ENCODE peak calls at places on chromosome 11, in ten cellular contexts. N is kidney epithelial cell, E is cardiac muscle cell, L is A549, T is upper lobe of left lung, Z is fibroblast of pulmonary artery, D is neural progenitor cell, M is sigmoid colon, K is stomach, R is heart left ventricle. U is an unnamed sample.
A peak's percentile ranks its signal among the peaks of the same experiment; 100 is the strongest.

GRCh38 chr11:47523491-47524199 is 29.3 kb downstream of the CELF1 start:
- DNase-seq in K (no peak), Z (peak; percentile 82), D (no peak), M (no peak), N (peak; percentile 74), T (peak; percentile 67), E (peak; percentile 50), L (peak; percentile 67), R (no peak), U (peak; percentile 82)

GRCh38 chr11:8034604-8035224 is 46.3 kb upstream of the TUB start:
- DNase-seq in Z (no peak), L (no peak), E (no peak), M (no peak), T (no peak), K (no peak), D (no peak), R (no peak), N (no peak), U (no peak)

GRCh38 chr11:106059617-106060016 is 17.5 kb downstream of the KBTBD3 start:
- DNase-seq in L (no peak), R (no peak), M (no peak), K (no peak), D (no peak), N (no peak), Z (no peak), T (no peak), E (no peak), U (no peak)

GRCh38 chr11:2271327-2272240 is 1.2 kb upstream of the ASCL2 start:
- DNase-seq in E (no peak), K (peak; percentile 24), Z (no peak), T (no peak), N (no peak), M (peak; percentile 60), L (no peak), D (no peak), R (no peak), U (no peak)

GRCh38 chr11:58924230-58924629 is 15.1 kb upstream of the GLYATL1 start:
- DNase-seq in N (no peak), E (no peak), R (no peak), D (peak; percentile 20), L (no peak), T (no peak), M (no peak), Z (no peak), K (no peak), U (no peak)

GRCh38 chr11:33515347-33515746 is 185.3 kb downstream of the C11orf91 start:
- DNase-seq in K (no peak), E (no peak), D (no peak), Z (peak; percentile 72), M (no peak), R (peak; percentile 46), N (no peak), T (no peak), L (no peak), U (peak; percentile 24)

GRCh38 chr11:120432056-120433018 is 79.2 kb upstream of the GRIK4 start:
- DNase-seq in T (peak; percentile 49), R (peak; percentile 42), M (no peak), E (no peak), L (peak; percentile 38), D (no peak), K (no peak), N (peak; percentile 98), Z (peak; percentile 98), U (peak; percentile 98)

GRCh38 chr11:134120143-134120850 is 51.4 kb downstream of the JAM3 start:
- DNase-seq in D (no peak), N (no peak), K (peak; percentile 35), Z (peak; percentile 93), L (no peak), M (peak; percentile 91), T (no peak), R (peak; percentile 80), E (peak; percentile 48), U (peak; percentile 88)

GRCh38 chr11:120805960-120806555 is 217.8 kb upstream of the TBCEL start:
- DNase-seq in K (no peak), E (no peak), Z (no peak), N (no peak), D (no peak), M (no peak), T (no peak), L (no peak), R (no peak), U (no peak)

GRCh38 chr11:125496465-125496817 is 376 bp upstream of the FEZ1 start:
- DNase-seq in L (no peak), T (no peak), K (no peak), N (no peak), R (no peak), Z (no peak), M (no peak), D (peak; percentile 33), E (no peak), U (no peak)

GRCh38 chr11:32016111-32016510 is 74.8 kb upstream of the RCN1 start:
- DNase-seq in M (no peak), D (no peak), R (no peak), N (no peak), L (no peak), Z (no peak), K (no peak), E (no peak), T (no peak), U (no peak)

GRCh38 chr11:67041602-67042001 is 15.0 kb upstream of the RHOD start:
- DNase-seq in L (no peak), K (no peak), N (no peak), D (no peak), T (no peak), Z (no peak), R (no peak), M (no peak), E (no peak), U (no peak)

GRCh38 chr11:114179234-114179941 is 116.8 kb upstream of the NNMT start:
- DNase-seq in T (peak; percentile 92), D (no peak), L (no peak), N (no peak), M (peak; percentile 98), Z (peak; percentile 100), E (peak; percentile 24), K (peak; percentile 89), R (peak; percentile 95), U (peak; percentile 92)

GRCh38 chr11:9990221-9990973 is 303.6 kb downstream of the SBF2 start:
- DNase-seq in T (no peak), D (no peak), K (no peak), L (no peak), E (no peak), M (no peak), R (no peak), N (no peak), Z (no peak), U (peak; percentile 39)

GRCh38 chr11:79963886-79964660 is 523.2 kb upstream of the TENM4 start:
- DNase-seq in T (no peak), N (no peak), M (no peak), E (no peak), D (peak; percentile 68), Z (no peak), R (no peak), L (no peak), K (no peak), U (no peak)
- TF ChIP-seq CTCF in T (no peak), N (no peak), M (no peak), E (no peak), D (no peak), Z (no peak), R (no peak), L (no peak), K (no peak), U (no peak)

DNA sequence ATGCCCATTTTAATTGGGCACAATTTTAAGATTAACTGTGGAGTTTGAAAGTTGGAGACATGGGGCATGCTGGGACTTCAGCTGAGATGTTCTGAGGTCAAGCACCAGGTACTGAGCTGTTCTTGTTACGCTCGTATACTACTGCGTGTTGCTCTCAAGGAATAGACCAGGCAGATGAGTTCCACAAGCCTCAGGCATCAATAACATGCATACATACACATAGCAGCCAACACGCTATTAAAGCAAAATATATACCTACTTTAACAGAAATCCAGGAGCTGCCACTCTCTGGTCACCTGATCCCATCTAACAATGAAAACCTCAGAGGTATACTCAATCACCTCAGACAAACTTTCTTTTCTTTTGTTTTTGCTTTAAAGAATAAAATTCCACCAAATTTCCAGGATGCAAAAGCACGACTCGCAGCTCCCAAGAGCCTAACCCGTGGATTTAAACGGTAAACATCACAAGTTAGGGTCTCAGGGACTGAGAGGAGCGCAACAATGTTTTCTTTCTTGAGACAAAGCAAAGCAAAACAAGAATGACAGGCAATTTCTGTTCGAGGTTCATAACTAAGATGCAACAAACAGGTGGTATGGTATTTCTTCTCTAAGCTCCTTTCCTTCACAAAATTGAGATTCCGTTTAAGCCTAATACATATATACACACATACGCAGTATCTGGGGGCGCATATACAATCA is 16.5 kb downstream of the BLID start:
- DNase-seq in T (no peak), D (no peak), K (no peak), R (no peak), Z (peak; percentile 73), L (no peak), M (no peak), N (no peak), E (no peak), U (peak; percentile 67)
- H3K4me3 ChIP-seq in T (peak overlapping the region; percentile 34), D (peak overlapping the region; percentile 49), K (peak overlapping the region; percentile 46), R (peak overlapping the region; percentile 81), Z (peak overlapping the region; percentile 65), L (no peak overlapping the region), M (peak overlapping the region; percentile 55), N (peak overlapping the region; percentile 50), E (peak overlapping the region; percentile 61), U (peak overlapping the region; percentile 93)

GRCh38 chr11:116426761-116427160 is 346.0 kb downstream of the BUD13 start:
- DNase-seq in N (no peak), R (no peak), E (no peak), L (no peak), Z (no peak), T (no peak), M (no peak), K (no peak), D (no peak), U (no peak)

GRCh38 chr11:116427337-116427902 is 345.4 kb downstream of the BUD13 start:
- DNase-seq in E (peak; percentile 77), T (no peak), L (no peak), N (no peak), Z (no peak), K (no peak), D (no peak), M (no peak), R (no peak), U (no peak)

GRCh38 chr11:116428638-116428975 is 344.2 kb downstream of the BUD13 start:
- DNase-seq in R (no peak), T (no peak), Z (no peak), K (no peak), D (no peak), L (no peak), E (no peak), M (peak; percentile 17), N (no peak), U (no peak)

GRCh38 chr11:116424615-116425261 is 348.0 kb downstream of the BUD13 start:
- DNase-seq in R (no peak), T (no peak), N (no peak), E (peak; percentile 20), Z (no peak), D (no peak), M (no peak), L (no peak), K (no peak), U (no peak)

GRCh38 chr11:116427903-116428637 is 344.7 kb downstream of the BUD13 start:
- DNase-seq in R (no peak), N (no peak), Z (no peak), K (no peak), L (no peak), E (peak; percentile 64), T (no peak), M (no peak), D (peak; percentile 32), U (no peak)
- TF ChIP-seq CTCF in R (no peak), N (no peak), Z (no peak), K (no peak), L (no peak), E (no peak), T (no peak), M (no peak), D (no peak), U (no peak)

GRCh38 chr11:78056093-78056492 is 7.6 kb upstream of the THRSP start:
- DNase-seq in L (no peak), R (no peak), K (no peak), E (no peak), M (no peak), Z (no peak), T (no peak), N (no peak), D (no peak), U (no peak)
- H3K4me3 ChIP-seq in L (no peak overlapping the region), R (no peak overlapping the region), K (no peak overlapping the region), E (no peak overlapping the region), M (no peak overlapping the region), Z (no peak overlapping the region), T (no peak overlapping the region), N (no peak overlapping the region), D (no peak overlapping the region), U (no peak overlapping the region)

U was measured in foreskin fibroblast.